ENCODE peak calls at places on chromosomes 16 and 17, in nine cellular contexts. K, P, R, L, T, C, S, E and M are unnamed samples.

GRCh38 chr17:20223808-20224328 is 214.7 kb downstream of the SPECC1 start:
- DNase-seq in C (no peak), R (no peak), K (no peak), E (no peak), P (no peak), T (no peak), S (no peak), L (no peak), M (no peak)

GRCh38 chr16:35391328-35391727 is 1931.9 kb downstream of the TP53TG3F start:
- DNase-seq in C (peak), P (peak), K (no peak), L (no peak), S (peak), T (peak), E (no peak), R (peak), M (peak)

GRCh38 chr16:3819741-3820724 is 60.5 kb downstream of the CREBBP start:
- DNase-seq in C (peak), P (peak), K (peak), E (no peak), T (no peak), R (peak), S (no peak), L (peak), M (peak)

GRCh38 chr17:14579716-14580115 is 278.8 kb downstream of the HS3ST3B1 start:
- DNase-seq in E (no peak), C (no peak), L (no peak), R (no peak), K (no peak), S (no peak), T (no peak), P (no peak), M (no peak)

GRCh38 chr17:18246880-18247612 is 11.5 kb downstream of the FLII start:
- DNase-seq in R (peak), P (no peak), K (no peak), E (no peak), C (peak), S (no peak), T (peak), L (peak), M (no peak)

GRCh38 chr17:46758614-46759013 is 59.9 kb downstream of the WNT3 start:
- DNase-seq in S (no peak), L (no peak), K (no peak), E (no peak), T (no peak), C (no peak), P (no peak), R (no peak), M (no peak)

GRCh38 chr17:47279062-47279801 is 25.6 kb downstream of the ITGB3 start:
- DNase-seq in K (peak), L (peak), E (no peak), P (peak), S (no peak), R (no peak), C (no peak), T (peak), M (no peak)

GRCh38 chr17:9893606-9894005 is 11.5 kb downstream of the RCVRN start:
- DNase-seq in K (no peak), L (no peak), T (no peak), E (no peak), S (no peak), P (no peak), R (no peak), C (no peak), M (no peak)

GRCh38 chr16:27738596-27738995 is 188.7 kb downstream of the KATNIP start:
- DNase-seq in E (no peak), P (no peak), K (no peak), R (no peak), S (no peak), C (no peak), L (no peak), T (no peak), M (no peak)

GRCh38 chr16:19884021-19884485 is 595 bp downstream of the GPRC5B start:
- DNase-seq in P (no peak), R (no peak), C (no peak), S (no peak), E (no peak), T (no peak), K (peak), L (no peak), M (no peak)

GRCh38 chr16:49563666-49564065 is 190.1 kb downstream of the C16orf78 start:
- DNase-seq in P (no peak), E (no peak), T (no peak), C (no peak), L (no peak), R (no peak), S (no peak), K (no peak), M (no peak)

GRCh38 chr17:80885922-80886582 is 105.6 kb upstream of the CHMP6 start:
- DNase-seq in C (no peak), L (no peak), P (no peak), T (no peak), E (no peak), R (no peak), K (no peak), S (no peak), M (no peak)

GRCh38 chr17:40095944-40096791 is 4.2 kb downstream of the NR1D1 start:
- DNase-seq in T (peak), K (no peak), L (no peak), P (no peak), R (no peak), C (no peak), E (peak), S (peak), M (no peak)

GRCh38 chr17:79420318-79421243 is 190.3 kb downstream of the RBFOX3 start:
- DNase-seq in C (no peak), E (no peak), R (no peak), S (peak), K (peak), L (peak), T (no peak), P (peak), M (peak)

GRCh38 chr16:4360538-4361021 is 9.5 kb upstream of the PAM16 start:
- DNase-seq in L (no peak), S (no peak), R (no peak), P (no peak), K (no peak), E (no peak), T (no peak), C (peak), M (no peak)

GRCh38 chr16:67394271-67395104 is 1.2 kb upstream of the TPPP3 start:
- DNase-seq in C (no peak), S (no peak), R (no peak), L (no peak), P (no peak), E (no peak), K (no peak), T (no peak), M (no peak)

GRCh38 chr16:89095401-89095974 is 1.8 kb downstream of the ACSF3 start:
- DNase-seq in K (no peak), R (no peak), L (no peak), E (no peak), P (no peak), S (no peak), C (no peak), T (peak), M (no peak)

GRCh38 chr16:80623376-80623775 is 82.6 kb downstream of the DYNLRB2 start:
- DNase-seq in L (no peak), C (no peak), K (no peak), E (no peak), R (no peak), S (no peak), T (no peak), P (no peak), M (no peak)

GRCh38 chr17:73986641-73987177 is 216.8 kb upstream of the RPL38 start:
- DNase-seq in L (no peak), E (no peak), P (no peak), C (no peak), R (no peak), K (no peak), T (no peak), S (no peak), M (no peak)

GRCh38 chr16:82735696-82736095 is 108.9 kb downstream of the CDH13 start:
- DNase-seq in E (no peak), P (peak), C (no peak), S (no peak), K (no peak), L (peak), T (no peak), R (no peak), M (no peak)

GRCh38 chr16:25950586-25951201 is 258.9 kb downstream of the HS3ST4 start:
- DNase-seq in E (no peak), L (no peak), P (no peak), K (no peak), T (no peak), S (no peak), C (no peak), R (no peak), M (no peak)

GRCh38 chr16:66859397-66860068 is 15.3 kb downstream of the CA7 start:
- DNase-seq in E (no peak), R (no peak), L (no peak), K (no peak), T (no peak), S (no peak), C (no peak), P (no peak), M (no peak)

GRCh38 chr17:1373710-1374237 is 26.2 kb downstream of the YWHAE start:
- DNase-seq in C (no peak), E (no peak), K (no peak), P (no peak), T (no peak), R (no peak), S (no peak), L (no peak), M (no peak)

GRCh38 chr17:2214887-2215615 is 88.5 kb downstream of the SMG6 start:
- DNase-seq in C (no peak), R (no peak), L (peak), P (no peak), T (peak), K (no peak), S (no peak), E (no peak), M (no peak)

GRCh38 chr16:71658771-71659170 is 32.8 kb downstream of the MARVELD3 start:
- DNase-seq in K (no peak), R (no peak), T (no peak), S (no peak), C (no peak), E (no peak), L (no peak), P (no peak), M (no peak)

GRCh38 chr17:42980766-42981397 is 517 bp downstream of the RUNDC1 start:
- DNase-seq in E (no peak), L (peak), P (no peak), S (peak), K (peak), T (peak), R (peak), C (peak), M (peak)

GRCh38 chr17:7897773-7898172 is 9.2 kb downstream of the CHD3 start:
- DNase-seq in K (peak), C (no peak), R (no peak), T (no peak), S (no peak), E (no peak), P (no peak), L (peak), M (no peak)

GRCh38 chr17:50533720-50534148 is 1.2 kb downstream of the EPN3 start:
- DNase-seq in P (no peak), S (no peak), L (no peak), E (no peak), T (no peak), R (peak), K (no peak), C (no peak), M (no peak)

GRCh38 chr17:76820523-76820922 is 47.7 kb upstream of the MGAT5B start:
- DNase-seq in K (no peak), E (no peak), P (no peak), C (peak), R (peak), T (no peak), S (no peak), L (no peak), M (no peak)

GRCh38 chr16:49930841-49931240 is 74.9 kb upstream of the ZNF423 start:
- DNase-seq in K (no peak), T (no peak), P (no peak), E (no peak), R (no peak), C (no peak), S (no peak), L (no peak), M (no peak)

GRCh38 chr16:85699628-85700027 is 10.9 kb upstream of the GINS2 start:
- DNase-seq in P (peak), T (no peak), K (no peak), L (peak), R (no peak), S (no peak), C (no peak), E (no peak), M (no peak)

GRCh38 chr17:16415031-16415924 is at the start of gene TRPV2:
- DNase-seq in E (no peak), K (no peak), S (no peak), R (no peak), C (peak), L (no peak), T (peak), P (no peak), M (no peak)

GRCh38 chr17:20914658-20915057 is 128.2 kb downstream of the USP22 start:
- DNase-seq in K (no peak), R (no peak), P (no peak), T (no peak), C (no peak), S (no peak), E (no peak), L (no peak), M (no peak)

GRCh38 chr16:88345031-88345942 is 37.5 kb upstream of the ZNF469 start:
- DNase-seq in E (no peak), S (no peak), K (no peak), T (no peak), P (no peak), R (no peak), C (no peak), L (no peak), M (no peak)

GRCh38 chr17:41800601-41801373 is 11.0 kb downstream of the P3H4 start:
- DNase-seq in S (no peak), P (no peak), T (peak), C (peak), L (no peak), E (no peak), K (peak), R (no peak), M (peak)